ENCODE peak calls at places on chromosome 13, in four cellular contexts. K is CMK, T is non-pigmented ciliary epithelial cell, I is tibial nerve. Y is an unnamed sample.

GRCh38 chr13:77919351-77920294 is 992 bp upstream of the EDNRB start:
- DNase-seq in K (no peak), T (no peak), I (peak), Y (peak)

GRCh38 chr13:94712287-94712811 is at the start of gene SOX21:
- DNase-seq in K (no peak), T (no peak), I (no peak), Y (no peak)

GRCh38 chr13:19888799-19889198 is 25.4 kb upstream of the ZMYM5 start:
- DNase-seq in K (no peak), T (no peak), I (no peak), Y (no peak)

GRCh38 chr13:43307921-43308433 is 284.6 kb downstream of the DNAJC15 start:
- DNase-seq in K (no peak), T (peak), I (peak), Y (peak)

GRCh38 chr13:77239312-77239711 is 87.6 kb downstream of the MYCBP2 start:
- DNase-seq in K (no peak), T (no peak), I (no peak), Y (no peak)

GRCh38 chr13:40377783-40378182 is 288.7 kb downstream of the FOXO1 start:
- DNase-seq in K (no peak), T (no peak), I (no peak), Y (no peak)

GRCh38 chr13:30334663-30335386 is 27.5 kb upstream of the KATNAL1 start:
- DNase-seq in K (no peak), T (no peak), I (no peak), Y (peak)

GRCh38 chr13:92232880-92233279 is 834.5 kb downstream of the GPC5 start:
- DNase-seq in K (no peak), T (no peak), I (no peak), Y (no peak)

GRCh38 chr13:73933795-73934194 is 200.4 kb downstream of the KLF12 start:
- DNase-seq in K (no peak), T (no peak), I (no peak), Y (no peak)

GRCh38 chr13:37270206-37271001 is 164.9 kb upstream of the CSNK1A1L start:
- DNase-seq in K (no peak), T (no peak), I (no peak), Y (no peak)

GRCh38 chr13:36549771-36550170 is 117.5 kb downstream of the CCNA1 start:
- DNase-seq in K (no peak), T (no peak), I (no peak), Y (peak)

GRCh38 chr13:99659234-99659633 is 158.0 kb downstream of the TM9SF2 start:
- DNase-seq in K (no peak), T (no peak), I (no peak), Y (no peak)

Y was measured in NCI-H1930.